ENCODE peak calls at places on chromosomes 7 and 10, in nine cellular contexts. G is neural progenitor cell, H is A673, S is PC-9, X is endothelial cell of umbilical vein, B is hepatocyte, V is GM23338, R is HCT116, D is mammary epithelial cell. C is an unnamed sample.

GRCh38 chr7:99831595-99831994 is 3.8 kb downstream of the CYP3A43 start:
- DNase-seq in R (no peak), S (peak; percentile 43), B (no peak), G (no peak), D (no peak), V (no peak), H (no peak), X (no peak), C (no peak)

GRCh38 chr10:116836902-116837513 is 12.3 kb upstream of the ENO4 start:
- DNase-seq in G (no peak), R (no peak), B (no peak), S (no peak), H (peak; percentile 56), V (no peak), X (peak; percentile 44), D (no peak), C (peak; percentile 45)

GRCh38 chr10:46516660-46517416 is 39.6 kb downstream of the GPRIN2 start:
- DNase-seq in D (peak; percentile 87), S (peak; percentile 67), G (no peak), V (no peak), R (no peak), H (peak; percentile 46), B (peak; percentile 70), X (peak; percentile 70), C (peak; percentile 81)

GRCh38 chr10:131667561-131667960 is 233.2 kb upstream of the PPP2R2D start:
- DNase-seq in V (no peak), H (no peak), R (no peak), X (no peak), D (no peak), B (no peak), S (no peak), G (no peak), C (no peak)

GRCh38 chr7:28675429-28675828 is 263.1 kb downstream of the CREB5 start:
- DNase-seq in D (no peak), B (no peak), R (no peak), X (no peak), S (no peak), H (no peak), G (peak; percentile 56), V (peak; percentile 46), C (no peak)

GRCh38 chr7:93117852-93118530 is at the start of gene SAMD9:
- DNase-seq in B (peak; percentile 48), R (peak; percentile 49), G (no peak), X (peak; percentile 76), S (peak; percentile 79), V (peak; percentile 28), D (peak; percentile 72), H (peak; percentile 85), C (peak; percentile 74)

GRCh38 chr7:150943453-150943814 is 34.7 kb downstream of the KCNH2 start:
- DNase-seq in V (no peak), H (no peak), D (no peak), B (no peak), R (no peak), S (no peak), X (no peak), G (no peak), C (no peak)

GRCh38 chr10:110356628-110357245 is 52.0 kb upstream of the SMNDC1 start:
- DNase-seq in B (no peak), D (peak; percentile 87), R (peak; percentile 72), S (peak; percentile 84), H (no peak), G (no peak), X (no peak), V (no peak), C (peak; percentile 94)

GRCh38 chr7:155129789-155130188 is 59.7 kb downstream of the HTR5A start:
- DNase-seq in B (no peak), H (no peak), R (no peak), S (no peak), X (no peak), G (no peak), D (no peak), V (no peak), C (no peak)

GRCh38 chr7:27163776-27164380 is 1.5 kb downstream of the HOXA9 start:
- DNase-seq in G (no peak), B (no peak), R (no peak), X (no peak), D (peak; percentile 27), H (no peak), V (no peak), S (no peak), C (no peak)

GRCh38 chr7:108002726-108003590 is at the start of gene LAMB1:
- DNase-seq in B (peak; percentile 89), V (peak; percentile 87), S (peak; percentile 59), R (no peak), H (peak; percentile 90), G (peak; percentile 90), D (peak; percentile 64), X (peak; percentile 83), C (peak; percentile 84)

GRCh38 chr7:30974605-30975256 is 11.0 kb downstream of the GHRHR start:
- DNase-seq in R (peak; percentile 46), G (peak; percentile 82), S (peak; percentile 52), X (peak; percentile 62), D (peak; percentile 76), B (peak; percentile 87), V (peak; percentile 88), H (peak; percentile 25), C (peak; percentile 24)

GRCh38 chr10:4370376-4370775 is 455.6 kb upstream of the AKR1E2 start:
- DNase-seq in S (no peak), B (no peak), H (no peak), R (no peak), G (no peak), D (no peak), X (peak; percentile 26), V (no peak), C (peak; percentile 39)

GRCh38 chr7:78095549-78095948 is 297.0 kb downstream of the PHTF2 start:
- DNase-seq in V (no peak), S (no peak), X (peak; percentile 18), G (no peak), H (peak; percentile 18), D (no peak), R (no peak), B (no peak), C (peak; percentile 89)

GRCh38 chr10:112231602-112232001 is 48.0 kb upstream of the GPAM start:
- DNase-seq in R (no peak), G (no peak), S (no peak), V (no peak), B (no peak), X (no peak), D (no peak), H (no peak), C (no peak)

GRCh38 chr7:134788191-134788590 is 8.8 kb downstream of the CALD1 start:
- DNase-seq in D (no peak), B (no peak), G (no peak), X (no peak), H (no peak), S (no peak), V (no peak), R (no peak), C (no peak)

GRCh38 chr7:139566075-139566474 is 42.6 kb downstream of the CLEC2L start:
- DNase-seq in S (no peak), D (no peak), V (no peak), X (no peak), G (no peak), R (no peak), H (no peak), B (no peak), C (no peak)

GRCh38 chr10:121639416-121639815 is 41.2 kb upstream of the FGFR2 start:
- DNase-seq in R (no peak), B (no peak), D (peak; percentile 38), V (no peak), S (no peak), X (no peak), G (no peak), H (no peak), C (no peak)

GRCh38 chr7:35593896-35594295 is 101.0 kb downstream of the HERPUD2 start:
- DNase-seq in G (peak; percentile 51), S (no peak), V (peak; percentile 82), X (no peak), H (peak; percentile 44), R (peak; percentile 12), B (no peak), D (no peak), C (no peak)

GRCh38 chr10:64503429-64503828 is 982.2 kb downstream of the REEP3 start:
- DNase-seq in D (no peak), R (no peak), G (no peak), H (no peak), B (no peak), S (no peak), X (peak; percentile 1), V (peak; percentile 11), C (peak; percentile 9)
- H3K27ac ChIP-seq in D (no peak overlapping the region), R (no peak overlapping the region), G (no peak overlapping the region), H (no peak overlapping the region), B (no peak overlapping the region), S (no peak overlapping the region), X (no peak overlapping the region), V (no peak overlapping the region), C (no peak overlapping the region)

GRCh38 chr10:124093076-124093773 is at the start of gene CHST15:
- DNase-seq in G (peak; percentile 87), S (peak; percentile 80), D (peak; percentile 90), H (peak; percentile 45), R (peak; percentile 74), B (peak; percentile 77), V (peak; percentile 85), X (peak; percentile 63), C (peak; percentile 62)
- TF ChIP-seq EZH2 in G (peak; percentile 19), S (no peak), D (no peak), H (peak; percentile 73), R (no peak), B (no peak), V (no peak), X (no peak), C (no peak)

GRCh38 chr10:61024801-61025201 is 80.8 kb upstream of the RHOBTB1 start:
- DNase-seq in G (peak; percentile 64), B (peak; percentile 46), R (no peak), V (peak; percentile 73), D (no peak), S (no peak), H (peak; percentile 53), X (no peak), C (peak; percentile 18)
- TF ChIP-seq CTCF in G (peak; percentile 81), B (peak; percentile 60), R (peak; percentile 17), V (peak; percentile 95), D (peak; percentile 60), S (peak; percentile 72), H (peak; percentile 84), X (peak; percentile 82), C (peak; percentile 85)

DNA sequence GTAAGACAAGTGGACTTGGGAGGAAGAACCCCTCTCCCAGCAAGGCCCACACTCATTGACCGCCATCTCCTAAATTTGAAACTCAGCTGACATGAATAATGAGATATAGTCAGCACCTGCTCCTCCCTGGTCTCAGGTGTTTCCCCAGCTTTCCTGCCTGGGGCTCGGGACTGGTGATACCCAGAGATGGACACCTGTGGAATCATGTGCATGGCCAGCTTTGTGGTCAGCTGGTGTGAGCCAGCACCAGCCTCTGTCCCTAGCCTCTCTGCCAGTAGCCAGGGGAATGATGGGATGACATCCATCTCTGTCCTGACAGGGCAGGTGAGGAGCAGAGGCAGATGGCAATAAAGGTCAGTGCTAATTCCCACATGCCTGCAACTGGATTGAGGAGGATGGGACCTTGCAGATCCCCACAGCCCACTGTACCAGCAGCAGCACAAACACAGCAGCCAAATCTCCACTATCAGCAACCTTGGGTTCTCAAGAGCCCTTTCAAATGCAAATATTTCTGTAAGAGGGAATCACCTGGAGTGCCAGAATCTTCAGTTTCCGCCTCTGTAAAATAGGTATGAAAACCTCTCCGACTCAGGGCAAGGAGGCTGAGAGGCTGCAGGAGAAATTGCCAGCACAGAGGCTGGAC is 329.2 kb upstream of the ZMIZ1 start:
- DNase-seq in S (no peak), R (no peak), B (no peak), G (no peak), X (no peak), V (peak; percentile 27), H (no peak), D (no peak), C (no peak)
- H3K27ac ChIP-seq in S (no peak overlapping the region), R (no peak overlapping the region), B (no peak overlapping the region), G (no peak overlapping the region), X (no peak overlapping the region), V (no peak overlapping the region), H (no peak overlapping the region), D (no peak overlapping the region), C (no peak overlapping the region)